ENCODE peak calls at places on chromosomes 16 and 17, in four cellular contexts. A, L, V and P are unnamed samples.
A peak's percentile ranks its signal among the peaks of the same experiment; 100 is the strongest.

GRCh38 chr16:67987460-67988160 is 7.3 kb upstream of the DPEP3 start:
- DNase-seq in A (no peak), L (no peak), V (peak; percentile 35), P (no peak)

GRCh38 chr17:35407531-35407930 is 24.8 kb downstream of the SLFN12 start:
- DNase-seq in A (no peak), L (no peak), V (no peak), P (no peak)

GRCh38 chr17:50479522-50480141 is 972 bp downstream of the RSAD1 start:
- DNase-seq in A (peak; percentile 70), L (peak; percentile 36), V (peak; percentile 9), P (peak; percentile 92)

GRCh38 chr16:27302126-27302525 is 11.6 kb upstream of the IL4R start:
- DNase-seq in A (no peak), L (no peak), V (no peak), P (peak; percentile 1)

GRCh38 chr17:59842901-59843652 is 49.7 kb downstream of the TUBD1 start:
- DNase-seq in A (no peak), L (no peak), V (no peak), P (no peak)

GRCh38 chr16:87507351-87508069 is 14.7 kb upstream of the ZCCHC14 start:
- DNase-seq in A (no peak), L (no peak), V (no peak), P (no peak)

GRCh38 chr17:6936370-6937028 is 59.4 kb upstream of the ALOX12 start:
- DNase-seq in A (no peak), L (no peak), V (peak; percentile 51), P (no peak)

GRCh38 chr17:7184091-7184488 is 4.9 kb upstream of the ASGR1 start:
- DNase-seq in A (no peak), L (no peak), V (peak; percentile 0), P (no peak)

GRCh38 chr17:17498606-17499301 is 2.6 kb upstream of the RASD1 start:
- DNase-seq in A (no peak), L (no peak), V (no peak), P (no peak)

GRCh38 chr16:25256821-25257503 is 683 bp downstream of the ZKSCAN2 start:
- DNase-seq in A (peak; percentile 13), L (no peak), V (no peak), P (peak; percentile 45)

GRCh38 chr17:66930933-66931332 is 33.6 kb upstream of the CACNG4 start:
- DNase-seq in A (no peak), L (no peak), V (no peak), P (peak; percentile 42)

GRCh38 chr16:87207965-87208364 is 109.2 kb downstream of the C16orf95 start:
- DNase-seq in A (no peak), L (no peak), V (no peak), P (no peak)

GRCh38 chr17:72219136-72219823 is 98.5 kb downstream of the SOX9 start:
- DNase-seq in A (no peak), L (no peak), V (no peak), P (no peak)

GRCh38 chr16:58515871-58516767 is 802 bp downstream of the SETD6 start:
- DNase-seq in A (no peak), L (no peak), V (no peak), P (peak; percentile 90)

GRCh38 chr17:78358538-78359215 is 1.2 kb downstream of the SOCS3 start:
- DNase-seq in A (no peak), L (no peak), V (no peak), P (no peak)

GRCh38 chr17:49708515-49709161 is 874 bp upstream of the SLC35B1 start:
- DNase-seq in A (no peak), L (no peak), V (no peak), P (no peak)

GRCh38 chr16:85083051-85083639 is 29.1 kb downstream of the CIBAR2 start:
- DNase-seq in A (no peak), L (no peak), V (no peak), P (peak; percentile 32)

GRCh38 chr17:72386619-72387237 is 265.9 kb downstream of the SOX9 start:
- DNase-seq in A (no peak), L (no peak), V (no peak), P (no peak)